ENCODE peak calls at places on chromosomes 6 and 20, in four cellular contexts. N is foreskin fibroblast, Y is MM.1S, L is mesenchymal stem cell. B is an unnamed sample.

GRCh38 chr6:157822221-157823000 is 635 bp upstream of the SNX9 start:
- DNase-seq in N (no peak), Y (no peak), L (peak), B (peak)

GRCh38 chr6:112233864-112234263 is 20.5 kb downstream of the LAMA4 start:
- DNase-seq in N (peak), Y (no peak), L (peak), B (no peak)

GRCh38 chr6:123742626-123743025 is 61.0 kb upstream of the NKAIN2 start:
- DNase-seq in N (no peak), Y (no peak), L (no peak), B (no peak)

GRCh38 chr20:12762725-12763124 is 246.0 kb upstream of the SPTLC3 start:
- DNase-seq in N (no peak), Y (no peak), L (no peak), B (no peak)

GRCh38 chr20:34922654-34923381 is 32.8 kb downstream of the GSS start:
- DNase-seq in N (peak), Y (no peak), L (peak), B (no peak)

GRCh38 chr20:62872863-62873261 is 11.2 kb upstream of the TCFL5 start:
- DNase-seq in N (no peak), Y (no peak), L (no peak), B (no peak)

GRCh38 chr6:20024316-20024673 is 187.1 kb downstream of the ID4 start:
- DNase-seq in N (no peak), Y (no peak), L (no peak), B (no peak)

GRCh38 chr20:33843854-33844253 is 32.7 kb downstream of the CHMP4B start:
- DNase-seq in N (no peak), Y (peak), L (no peak), B (peak)

GRCh38 chr20:52572687-52573086 is 381.1 kb upstream of the ZFP64 start:
- DNase-seq in N (no peak), Y (no peak), L (no peak), B (no peak)

GRCh38 chr6:465531-466348 is 74.2 kb downstream of the IRF4 start:
- DNase-seq in N (no peak), Y (no peak), L (no peak), B (no peak)

GRCh38 chr6:36947570-36948351 is 6.8 kb upstream of the PI16 start:
- DNase-seq in N (no peak), Y (no peak), L (no peak), B (no peak)

GRCh38 chr6:122995930-122996796 is at the start of gene CLVS2:
- DNase-seq in N (peak), Y (no peak), L (peak), B (no peak)

GRCh38 chr6:35388772-35389352 is 46.5 kb downstream of the PPARD start:
- DNase-seq in N (no peak), Y (no peak), L (no peak), B (peak)

DNA sequence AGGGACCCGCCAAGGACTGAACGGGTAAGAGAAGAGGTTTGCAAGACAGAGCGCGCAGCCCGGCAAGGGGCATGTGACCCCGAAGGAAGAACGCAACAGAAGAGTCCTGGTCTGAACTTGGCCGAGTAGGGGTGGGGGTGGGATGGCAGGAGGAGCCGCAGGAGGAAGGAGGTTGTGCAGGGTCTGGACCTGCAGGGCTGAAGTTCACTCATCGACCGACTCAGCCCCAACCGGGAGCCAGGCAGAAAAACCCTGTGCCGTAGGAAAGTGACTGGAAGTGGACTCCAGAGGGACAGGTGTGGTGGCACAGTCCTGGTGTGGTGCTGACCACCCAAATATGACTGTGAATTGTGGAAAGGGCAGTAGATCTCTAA is 15.2 kb downstream of the ADISSP start:
- DNase-seq in N (no peak), Y (no peak), L (no peak), B (no peak)
- H3K4me3 ChIP-seq in N (no peak), Y (no peak), L (no peak), B (peak)

DNA sequence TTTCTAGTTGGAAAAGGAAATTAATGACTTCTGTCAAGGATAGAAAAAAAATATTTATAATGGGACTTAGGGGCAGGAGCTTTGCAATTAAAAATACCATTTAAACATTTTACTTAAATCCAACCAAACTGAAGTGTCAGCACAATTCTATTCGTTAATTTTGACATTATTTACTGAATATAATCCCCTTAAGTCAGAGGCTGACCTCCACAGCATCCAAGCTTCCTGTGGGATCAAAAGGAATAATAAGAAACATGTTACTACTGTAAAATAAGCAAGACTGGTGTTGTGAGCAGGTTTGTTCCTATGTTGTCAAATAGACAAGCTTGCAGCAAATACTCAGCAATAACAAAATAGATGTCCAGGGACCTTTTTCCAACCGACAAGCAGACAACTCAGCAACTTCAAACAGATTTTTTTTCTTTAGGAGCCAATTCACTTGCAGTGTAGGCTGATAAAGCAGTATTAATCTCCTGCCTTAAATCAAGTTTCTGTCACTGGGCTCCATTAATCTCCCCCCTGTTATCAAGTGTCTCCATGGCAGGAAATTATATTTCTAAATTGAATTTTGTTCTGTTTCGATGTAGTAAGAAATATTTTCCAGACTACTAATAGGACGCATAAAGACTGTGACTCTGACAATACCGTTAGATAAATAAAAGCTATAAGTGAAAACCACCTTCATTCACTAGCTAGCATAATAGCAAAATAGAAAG is 157.4 kb downstream of the HACE1 start:
- DNase-seq in N (no peak), Y (no peak), L (peak), B (no peak)
- H3K4me3 ChIP-seq in N (no peak), Y (no peak), L (no peak), B (no peak)

GRCh38 chr6:148502083-148502772 is 159.6 kb downstream of the SASH1 start:
- DNase-seq in N (no peak), Y (no peak), L (peak), B (no peak)
- H3K4me3 ChIP-seq in N (no peak), Y (no peak), L (no peak), B (no peak)

GRCh38 chr20:57291003-57291402 is 24.6 kb upstream of the BMP7 start:
- DNase-seq in N (no peak), Y (no peak), L (no peak), B (no peak)

GRCh38 chr20:57288676-57289075 is 22.2 kb upstream of the BMP7 start:
- DNase-seq in N (no peak), Y (no peak), L (no peak), B (no peak)

GRCh38 chr20:57290178-57290484 is 23.7 kb upstream of the BMP7 start:
- DNase-seq in N (no peak), Y (no peak), L (no peak), B (no peak)

GRCh38 chr20:57287901-57288300 is 21.5 kb upstream of the BMP7 start:
- DNase-seq in N (no peak), Y (no peak), L (no peak), B (no peak)

GRCh38 chr20:57289401-57290177 is 23.1 kb upstream of the BMP7 start:
- DNase-seq in N (no peak), Y (no peak), L (no peak), B (no peak)
- H3K4me3 ChIP-seq in N (no peak), Y (no peak), L (no peak), B (no peak)

B was measured in colonic mucosa.